ENCODE peak calls at places on chromosomes 2 and 18, in eight cellular contexts. A is NT2/D1, Z is AG10803, U is GM23248, X is Karpas-422, L is SJSA1, W is left lung, P is fibroblast of pulmonary artery. E is an unnamed sample.

GRCh38 chr2:209501579-209501978 is 77.7 kb downstream of the MAP2 start:
- DNase-seq in A (no peak), Z (no peak), U (no peak), X (no peak), L (no peak), W (no peak), P (no peak), E (no peak)

GRCh38 chr18:524496-524895 is 24.0 kb upstream of the COLEC12 start:
- DNase-seq in A (no peak), Z (peak), U (peak), X (no peak), L (no peak), W (no peak), P (peak), E (peak)

GRCh38 chr2:27446057-27446456 is 3.9 kb downstream of the KRTCAP3 start:
- DNase-seq in A (no peak), Z (no peak), U (no peak), X (no peak), L (no peak), W (peak), P (no peak), E (no peak)

GRCh38 chr2:11873766-11874165 is 127.3 kb downstream of the LPIN1 start:
- DNase-seq in A (no peak), Z (peak), U (peak), X (no peak), L (no peak), W (no peak), P (peak), E (peak)

GRCh38 chr2:113105047-113105446 is 22.4 kb upstream of the IL1RN start:
- DNase-seq in A (no peak), Z (peak), U (peak), X (no peak), L (no peak), W (no peak), P (peak), E (peak)

GRCh38 chr2:239882335-239882734 is 142.8 kb downstream of the NDUFA10 start:
- DNase-seq in A (peak), Z (peak), U (peak), X (peak), L (peak), W (no peak), P (peak), E (peak)

GRCh38 chr2:151753540-151753939 is 19.3 kb upstream of the NEB start:
- DNase-seq in A (no peak), Z (no peak), U (no peak), X (no peak), L (no peak), W (no peak), P (no peak), E (no peak)

GRCh38 chr2:48790407-48791170 is 35.1 kb upstream of the LHCGR start:
- DNase-seq in A (no peak), Z (no peak), U (no peak), X (no peak), L (no peak), W (no peak), P (no peak), E (no peak)

GRCh38 chr18:23133860-23134779 is 1.2 kb upstream of the CABLES1 start:
- DNase-seq in A (no peak), Z (no peak), U (no peak), X (no peak), L (no peak), W (peak), P (no peak), E (no peak)

GRCh38 chr2:55452879-55453278 is 33.2 kb upstream of the CCDC88A start:
- DNase-seq in A (no peak), Z (no peak), U (no peak), X (no peak), L (no peak), W (no peak), P (no peak), E (no peak)

GRCh38 chr2:205175831-205176230 is 506.5 kb upstream of the NRP2 start:
- DNase-seq in A (no peak), Z (peak), U (no peak), X (no peak), L (no peak), W (no peak), P (no peak), E (no peak)

GRCh38 chr2:205177505-205177904 is 504.8 kb upstream of the NRP2 start:
- DNase-seq in A (no peak), Z (peak), U (peak), X (no peak), L (no peak), W (no peak), P (peak), E (no peak)

GRCh38 chr2:205180730-205181129 is 501.6 kb upstream of the NRP2 start:
- DNase-seq in A (no peak), Z (no peak), U (no peak), X (no peak), L (no peak), W (no peak), P (no peak), E (no peak)
- H3K4me3 ChIP-seq in A (no peak), Z (no peak), U (no peak), X (no peak), L (no peak), W (no peak), P (no peak), E (no peak)

GRCh38 chr2:120231974-120232635 is 8.9 kb upstream of the TMEM185B start:
- DNase-seq in A (no peak), Z (peak), U (peak), X (peak), L (peak), W (no peak), P (peak), E (peak)
- H3K4me3 ChIP-seq in A (no peak), Z (peak), U (peak), X (peak), L (peak), W (peak), P (peak), E (peak)

DNA sequence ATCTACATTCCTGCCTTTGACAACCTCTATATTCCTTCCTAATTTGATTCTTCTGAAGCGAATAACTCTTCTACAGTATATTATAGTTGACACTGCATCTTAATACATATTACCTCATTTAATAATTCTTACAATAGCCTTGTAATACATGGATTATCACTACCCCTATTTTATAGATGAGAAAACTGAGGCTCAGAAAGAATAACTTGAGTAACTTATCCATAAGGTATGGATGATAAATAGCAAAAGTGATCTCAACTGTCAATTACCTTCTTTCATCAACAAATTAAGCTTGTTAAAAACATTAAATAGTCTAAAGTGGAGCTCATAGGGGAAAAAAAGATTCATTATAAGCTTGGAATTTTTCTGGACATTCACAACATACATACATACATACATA is 4.6 kb downstream of the VPS54 start:
- DNase-seq in A (no peak), Z (no peak), U (no peak), X (no peak), L (no peak), W (no peak), P (no peak), E (no peak)
- H3K4me3 ChIP-seq in A (no peak), Z (no peak), U (no peak), X (no peak), L (no peak), W (no peak), P (no peak), E (no peak)

GRCh38 chr18:49495480-49495879 is 8.4 kb upstream of the C18orf32 start:
- DNase-seq in A (no peak), Z (no peak), U (no peak), X (no peak), L (no peak), W (no peak), P (no peak), E (no peak)

GRCh38 chr18:49494660-49495059 is 7.6 kb upstream of the C18orf32 start:
- DNase-seq in A (no peak), Z (peak), U (peak), X (no peak), L (no peak), W (no peak), P (no peak), E (peak)

GRCh38 chr18:49500136-49500921 is 13.3 kb upstream of the C18orf32 start:
- DNase-seq in A (peak), Z (no peak), U (no peak), X (no peak), L (no peak), W (no peak), P (no peak), E (no peak)

GRCh38 chr18:49495074-49495473 is 8.0 kb upstream of the C18orf32 start:
- DNase-seq in A (no peak), Z (no peak), U (no peak), X (no peak), L (no peak), W (no peak), P (no peak), E (no peak)

DNA sequence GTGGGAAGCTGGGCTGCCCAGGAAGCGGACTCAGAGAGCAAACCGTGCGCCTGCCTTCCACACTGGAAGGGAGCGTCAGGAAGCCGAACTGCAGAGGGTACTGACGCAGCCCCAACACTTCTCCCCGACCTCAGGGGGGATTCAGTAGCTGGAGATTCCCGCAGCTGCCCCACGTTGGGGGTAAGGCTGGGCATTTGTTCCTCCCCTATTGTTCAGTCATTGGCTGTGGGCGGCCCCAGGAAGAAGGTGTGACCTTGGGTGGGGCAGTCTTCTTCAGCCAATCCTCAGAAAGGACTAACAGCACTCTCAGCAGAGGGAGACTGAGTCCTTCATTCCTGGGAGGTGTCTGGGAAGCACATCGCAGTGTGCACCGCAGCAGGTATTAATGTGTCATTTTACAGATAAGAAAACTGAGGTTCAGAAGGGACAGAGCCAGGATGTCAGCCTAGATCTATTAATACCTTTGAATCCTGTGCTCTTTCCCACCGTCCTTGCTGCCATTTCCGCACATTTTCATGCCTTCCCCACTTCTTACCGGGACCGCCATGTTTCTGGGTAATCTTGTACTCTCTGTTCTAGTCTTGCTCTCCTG is 12.1 kb upstream of the C18orf32 start:
- DNase-seq in A (no peak), Z (no peak), U (no peak), X (no peak), L (no peak), W (no peak), P (no peak), E (no peak)
- H3K4me3 ChIP-seq in A (peak), Z (no peak), U (no peak), X (no peak), L (no peak), W (no peak), P (no peak), E (no peak)

GRCh38 chr2:176650101-176650500 is 380.9 kb downstream of the MTX2 start:
- DNase-seq in A (no peak), Z (no peak), U (no peak), X (peak), L (no peak), W (no peak), P (no peak), E (no peak)
- H3K4me3 ChIP-seq in A (no peak), Z (no peak), U (no peak), X (peak), L (no peak), W (no peak), P (no peak), E (no peak)

E was measured in fibroblast of the aortic adventitia.